ENCODE peak calls at places on chromosomes 13 and 19, in nine cellular contexts. One of them, this sample, is unnamed.

GRCh38 chr19:6373813-6374108 is 1.2 kb downstream of the ALKBH7 start:
- DNase-seq in uterus: no peak
- DNase-seq in neural progenitor cell: no peak
- DNase-seq in thoracic aorta: no peak
- DNase-seq in A549: no peak
- DNase-seq in testis: no peak
- DNase-seq in H9: no peak
- DNase-seq in transverse colon: no peak
- DNase-seq in fibroblast of lung: no peak
- DNase-seq in this sample: no peak

GRCh38 chr13:50991624-50992610 is 82.3 kb downstream of the RNASEH2B start:
- DNase-seq in A549: no peak
- DNase-seq in fibroblast of lung: no peak
- DNase-seq in transverse colon: no peak
- DNase-seq in neural progenitor cell: no peak
- DNase-seq in testis: no peak
- DNase-seq in thoracic aorta: no peak
- DNase-seq in uterus: no peak
- DNase-seq in H9: no peak
- DNase-seq in this sample: no peak

GRCh38 chr19:23916991-23917390 is 2.3 kb downstream of the ZNF726 start:
- DNase-seq in H9: no peak
- DNase-seq in testis: no peak
- DNase-seq in fibroblast of lung: peak
- DNase-seq in transverse colon: no peak
- DNase-seq in thoracic aorta: no peak
- DNase-seq in neural progenitor cell: no peak
- DNase-seq in A549: no peak
- DNase-seq in uterus: no peak
- DNase-seq in this sample: no peak

GRCh38 chr19:45446295-45446694 is 21.5 kb upstream of the FOSB start:
- DNase-seq in thoracic aorta: no peak
- DNase-seq in A549: no peak
- DNase-seq in neural progenitor cell: peak
- DNase-seq in fibroblast of lung: peak
- DNase-seq in H9: no peak
- DNase-seq in testis: no peak
- DNase-seq in transverse colon: no peak
- DNase-seq in uterus: no peak
- DNase-seq in this sample: no peak

GRCh38 chr13:101393140-101393539 is 23.2 kb downstream of the NALCN start:
- DNase-seq in testis: no peak
- DNase-seq in fibroblast of lung: no peak
- DNase-seq in uterus: no peak
- DNase-seq in transverse colon: no peak
- DNase-seq in thoracic aorta: no peak
- DNase-seq in A549: no peak
- DNase-seq in neural progenitor cell: no peak
- DNase-seq in H9: no peak
- DNase-seq in this sample: no peak

GRCh38 chr13:105603283-105603682 is 932.2 kb downstream of the EFNB2 start:
- DNase-seq in fibroblast of lung: no peak
- DNase-seq in thoracic aorta: no peak
- DNase-seq in neural progenitor cell: no peak
- DNase-seq in H9: no peak
- DNase-seq in A549: no peak
- DNase-seq in uterus: no peak
- DNase-seq in testis: no peak
- DNase-seq in transverse colon: peak
- DNase-seq in this sample: no peak

GRCh38 chr13:53612200-53612599 is 583.6 kb downstream of the OLFM4 start:
- DNase-seq in fibroblast of lung: no peak
- DNase-seq in transverse colon: no peak
- DNase-seq in testis: no peak
- DNase-seq in uterus: no peak
- DNase-seq in A549: no peak
- DNase-seq in neural progenitor cell: no peak
- DNase-seq in thoracic aorta: no peak
- DNase-seq in H9: no peak
- DNase-seq in this sample: no peak

GRCh38 chr19:2902590-2903218 is 2.0 kb downstream of the ZNF57 start:
- DNase-seq in thoracic aorta: no peak
- DNase-seq in A549: no peak
- DNase-seq in fibroblast of lung: no peak
- DNase-seq in testis: no peak
- DNase-seq in H9: no peak
- DNase-seq in uterus: no peak
- DNase-seq in transverse colon: no peak
- DNase-seq in neural progenitor cell: no peak
- DNase-seq in this sample: no peak

GRCh38 chr13:40432018-40432978 is 234.1 kb downstream of the FOXO1 start:
- DNase-seq in H9: no peak
- DNase-seq in testis: no peak
- DNase-seq in fibroblast of lung: no peak
- DNase-seq in uterus: no peak
- DNase-seq in A549: no peak
- DNase-seq in neural progenitor cell: no peak
- DNase-seq in transverse colon: no peak
- DNase-seq in thoracic aorta: no peak
- DNase-seq in this sample: no peak

GRCh38 chr19:5801796-5802616 is 2.9 kb upstream of the NRTN start:
- DNase-seq in testis: peak
- DNase-seq in fibroblast of lung: peak
- DNase-seq in transverse colon: no peak
- DNase-seq in H9: peak
- DNase-seq in thoracic aorta: no peak
- DNase-seq in uterus: no peak
- DNase-seq in neural progenitor cell: peak
- DNase-seq in A549: no peak
- DNase-seq in this sample: no peak

GRCh38 chr19:19575411-19575810 is 37.3 kb downstream of the CILP2 start:
- DNase-seq in H9: peak
- DNase-seq in transverse colon: no peak
- DNase-seq in A549: no peak
- DNase-seq in uterus: no peak
- DNase-seq in neural progenitor cell: peak
- DNase-seq in testis: no peak
- DNase-seq in thoracic aorta: no peak
- DNase-seq in fibroblast of lung: no peak
- DNase-seq in this sample: no peak

GRCh38 chr13:89486065-89486464 is 1814.9 kb downstream of the SLITRK5 start:
- DNase-seq in neural progenitor cell: no peak
- DNase-seq in transverse colon: no peak
- DNase-seq in thoracic aorta: no peak
- DNase-seq in A549: no peak
- DNase-seq in uterus: no peak
- DNase-seq in testis: no peak
- DNase-seq in fibroblast of lung: peak
- DNase-seq in H9: no peak
- DNase-seq in this sample: no peak

GRCh38 chr19:17655751-17656480 is 32.2 kb downstream of the UNC13A start:
- DNase-seq in thoracic aorta: no peak
- DNase-seq in testis: no peak
- DNase-seq in uterus: no peak
- DNase-seq in fibroblast of lung: no peak
- DNase-seq in neural progenitor cell: no peak
- DNase-seq in transverse colon: no peak
- DNase-seq in H9: no peak
- DNase-seq in A549: no peak
- DNase-seq in this sample: no peak

GRCh38 chr13:30739646-30740642 is 4.6 kb downstream of the ALOX5AP start:
- DNase-seq in testis: no peak
- DNase-seq in fibroblast of lung: peak
- DNase-seq in uterus: no peak
- DNase-seq in transverse colon: no peak
- DNase-seq in neural progenitor cell: peak
- DNase-seq in H9: no peak
- DNase-seq in A549: peak
- DNase-seq in thoracic aorta: no peak
- DNase-seq in this sample: no peak

GRCh38 chr19:10648360-10648759 is 5.8 kb upstream of the ILF3 start:
- DNase-seq in transverse colon: no peak
- DNase-seq in testis: no peak
- DNase-seq in thoracic aorta: no peak
- DNase-seq in uterus: no peak
- DNase-seq in H9: no peak
- DNase-seq in fibroblast of lung: no peak
- DNase-seq in neural progenitor cell: no peak
- DNase-seq in A549: no peak
- DNase-seq in this sample: no peak

GRCh38 chr19:10653732-10654609 is at the start of gene ILF3:
- DNase-seq in transverse colon: peak
- DNase-seq in fibroblast of lung: peak
- DNase-seq in neural progenitor cell: peak
- DNase-seq in testis: peak
- DNase-seq in H9: peak
- DNase-seq in A549: peak
- DNase-seq in thoracic aorta: peak
- DNase-seq in uterus: peak
- DNase-seq in this sample: peak

GRCh38 chr19:10653482-10653731 is 739 bp upstream of the ILF3 start:
- DNase-seq in thoracic aorta: no peak
- DNase-seq in fibroblast of lung: no peak
- DNase-seq in A549: no peak
- DNase-seq in transverse colon: no peak
- DNase-seq in uterus: no peak
- DNase-seq in neural progenitor cell: no peak
- DNase-seq in H9: no peak
- DNase-seq in testis: no peak
- DNase-seq in this sample: no peak

GRCh38 chr19:10654610-10655456 is 687 bp downstream of the ILF3 start:
- DNase-seq in uterus: peak
- DNase-seq in transverse colon: peak
- DNase-seq in H9: peak
- DNase-seq in testis: peak
- DNase-seq in thoracic aorta: no peak
- DNase-seq in neural progenitor cell: peak
- DNase-seq in A549: peak
- DNase-seq in fibroblast of lung: peak
- DNase-seq in this sample: peak

DNA sequence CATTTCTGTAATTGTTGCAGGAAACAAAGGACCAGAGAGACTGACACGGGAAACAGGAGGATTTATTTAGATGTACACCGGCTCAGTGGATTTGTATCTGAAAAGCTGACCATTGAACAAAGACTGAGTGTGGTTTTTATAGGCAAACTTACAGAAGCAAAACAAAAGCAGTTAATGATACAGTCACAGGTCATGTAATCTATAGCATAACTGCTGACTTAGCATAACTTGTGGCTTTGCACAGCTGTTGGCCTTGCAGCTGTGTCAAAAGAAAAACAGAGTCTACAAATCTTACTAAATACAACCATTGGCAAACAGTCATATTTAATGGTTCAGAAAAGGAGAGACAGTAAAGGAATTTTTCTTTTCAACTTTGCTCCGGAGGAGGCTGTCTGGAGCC is 2.3 kb upstream of the ILF3 start:
- DNase-seq in A549: no peak
- DNase-seq in testis: no peak
- DNase-seq in uterus: no peak
- DNase-seq in fibroblast of lung: no peak
- DNase-seq in neural progenitor cell: no peak
- DNase-seq in thoracic aorta: no peak
- DNase-seq in H9: no peak
- DNase-seq in transverse colon: no peak
- DNase-seq in this sample: no peak
- H3K27ac ChIP-seq in A549: no peak
- H3K27ac ChIP-seq in testis: no peak
- H3K27ac ChIP-seq in uterus: no peak
- H3K27ac ChIP-seq in fibroblast of lung: no peak
- H3K27ac ChIP-seq in neural progenitor cell: no peak
- H3K27ac ChIP-seq in thoracic aorta: no peak
- H3K27ac ChIP-seq in H9: no peak
- H3K27ac ChIP-seq in transverse colon: no peak
- H3K27ac ChIP-seq in this sample: no peak

DNA sequence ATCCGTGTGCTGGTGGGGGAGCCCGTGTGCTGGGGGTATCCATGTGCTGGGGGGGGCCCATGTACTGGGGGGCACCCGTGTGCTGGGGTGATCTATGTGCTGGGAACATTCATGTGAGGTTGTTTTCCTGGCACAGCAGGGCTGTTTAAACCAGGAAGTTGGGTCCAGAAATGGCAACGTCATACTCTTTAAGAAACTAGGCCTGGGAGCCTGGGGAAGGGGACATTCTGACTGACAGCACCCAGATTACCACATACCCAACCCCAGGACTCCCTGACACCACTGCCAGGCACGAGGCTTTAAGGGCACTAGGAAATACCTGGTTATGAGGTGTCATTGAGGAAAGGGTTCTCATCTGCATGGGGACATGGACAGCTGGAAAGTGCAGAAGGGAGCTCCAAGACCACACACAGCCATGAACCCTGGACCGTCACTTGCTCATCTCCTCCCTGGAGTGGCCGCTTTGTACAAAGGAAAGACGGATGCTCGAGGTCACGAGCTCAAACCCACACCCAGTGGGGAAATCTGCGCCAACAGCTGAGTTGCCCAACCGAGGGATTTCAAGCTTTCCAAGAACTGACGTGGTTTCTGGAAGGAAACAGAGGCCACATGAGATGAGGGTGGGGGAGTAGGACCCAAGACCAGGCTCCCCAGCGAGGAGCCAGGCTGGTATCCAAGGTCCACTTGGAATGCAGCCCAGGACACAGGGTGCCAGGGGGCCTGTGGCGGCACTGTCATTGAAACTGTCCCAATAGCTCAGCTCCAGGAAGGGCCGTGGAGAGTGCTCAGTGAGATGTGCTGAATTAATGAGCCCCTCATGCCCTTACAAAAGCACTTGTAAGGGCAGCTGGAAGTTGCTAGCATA is 40.9 kb downstream of the RAB20 start:
- DNase-seq in H9: no peak
- DNase-seq in thoracic aorta: peak
- DNase-seq in A549: no peak
- DNase-seq in uterus: peak
- DNase-seq in fibroblast of lung: peak
- DNase-seq in transverse colon: peak
- DNase-seq in testis: peak
- DNase-seq in neural progenitor cell: no peak
- DNase-seq in this sample: no peak
- H3K27ac ChIP-seq in H9: no peak
- H3K27ac ChIP-seq in thoracic aorta: peak
- H3K27ac ChIP-seq in A549: peak
- H3K27ac ChIP-seq in uterus: peak
- H3K27ac ChIP-seq in fibroblast of lung: no peak
- H3K27ac ChIP-seq in transverse colon: peak
- H3K27ac ChIP-seq in testis: peak
- H3K27ac ChIP-seq in neural progenitor cell: no peak
- H3K27ac ChIP-seq in this sample: no peak

GRCh38 chr19:53394974-53395839 is at the start of gene ZNF765:
- DNase-seq in neural progenitor cell: peak
- DNase-seq in H9: peak
- DNase-seq in thoracic aorta: peak
- DNase-seq in A549: peak
- DNase-seq in uterus: peak
- DNase-seq in fibroblast of lung: peak
- DNase-seq in testis: peak
- DNase-seq in transverse colon: peak
- DNase-seq in this sample: peak
- H3K27ac ChIP-seq in neural progenitor cell: no peak
- H3K27ac ChIP-seq in H9: no peak
- H3K27ac ChIP-seq in thoracic aorta: peak
- H3K27ac ChIP-seq in A549: peak
- H3K27ac ChIP-seq in uterus: peak
- H3K27ac ChIP-seq in fibroblast of lung: peak
- H3K27ac ChIP-seq in testis: peak
- H3K27ac ChIP-seq in transverse colon: peak
- H3K27ac ChIP-seq in this sample: peak

GRCh38 chr19:8396563-8397203 is 6.5 kb downstream of the RAB11B start:
- DNase-seq in testis: peak
- DNase-seq in A549: peak
- DNase-seq in thoracic aorta: no peak
- DNase-seq in fibroblast of lung: peak
- DNase-seq in neural progenitor cell: peak
- DNase-seq in transverse colon: peak
- DNase-seq in H9: peak
- DNase-seq in uterus: peak
- DNase-seq in this sample: peak
- H3K27ac ChIP-seq in testis: no peak
- H3K27ac ChIP-seq in A549: peak
- H3K27ac ChIP-seq in thoracic aorta: no peak
- H3K27ac ChIP-seq in fibroblast of lung: no peak
- H3K27ac ChIP-seq in neural progenitor cell: no peak
- H3K27ac ChIP-seq in transverse colon: no peak
- H3K27ac ChIP-seq in H9: no peak
- H3K27ac ChIP-seq in uterus: peak
- H3K27ac ChIP-seq in this sample: no peak